ENCODE peak calls at places on chromosomes 6 and 20, in seven cellular contexts. E is endodermal cell, P is suprapubic skin, S is gastrocnemius medialis, C is A549, J is heart right ventricle, W is astrocyte of the spinal cord. K is an unnamed sample.

GRCh38 chr6:2830183-2830582 is 11.5 kb downstream of the SERPINB1 start:
- DNase-seq in C (no peak), J (no peak), P (no peak), W (no peak), E (no peak), S (no peak), K (no peak)

GRCh38 chr6:7100751-7101078 is 7.0 kb upstream of the RREB1 start:
- DNase-seq in E (no peak), P (no peak), C (no peak), J (no peak), S (no peak), W (no peak), K (no peak)

GRCh38 chr6:134422426-134423231 is 104.7 kb upstream of the SGK1 start:
- DNase-seq in J (no peak), P (no peak), S (no peak), W (peak; percentile 99), E (no peak), C (peak; percentile 85), K (no peak)

GRCh38 chr20:24999568-24999967 is 7.0 kb upstream of the APMAP start:
- DNase-seq in J (no peak), W (no peak), C (no peak), S (no peak), P (peak; percentile 72), E (no peak), K (no peak)

GRCh38 chr6:55636406-55637102 is 57.6 kb upstream of the HMGCLL1 start:
- DNase-seq in P (no peak), E (no peak), C (peak; percentile 63), W (peak; percentile 64), S (no peak), J (no peak), K (no peak)

GRCh38 chr6:24720131-24720603 is 1.2 kb upstream of the C6orf62 start:
- DNase-seq in W (peak; percentile 41), E (peak; percentile 69), S (peak; percentile 51), J (peak; percentile 75), P (peak; percentile 83), C (peak; percentile 27), K (peak; percentile 66)

GRCh38 chr6:29977425-29977727 is 35.0 kb downstream of the HLA-A start:
- DNase-seq in J (no peak), S (no peak), P (no peak), E (no peak), C (no peak), W (no peak), K (no peak)

GRCh38 chr6:137704802-137705165 is 162.3 kb upstream of the TNFAIP3 start:
- DNase-seq in P (no peak), S (no peak), W (no peak), J (no peak), E (no peak), C (no peak), K (no peak)

GRCh38 chr20:10902174-10902573 is 228.4 kb upstream of the JAG1 start:
- DNase-seq in W (no peak), J (no peak), C (no peak), S (no peak), E (no peak), P (no peak), K (no peak)

GRCh38 chr20:48238326-48238725 is 453.0 kb upstream of the SULF2 start:
- DNase-seq in J (no peak), P (no peak), W (peak; percentile 19), S (no peak), C (no peak), E (peak; percentile 53), K (no peak)

GRCh38 chr20:19275630-19276071 is 63.2 kb downstream of the SLC24A3 start:
- DNase-seq in J (peak; percentile 52), C (no peak), S (peak; percentile 38), W (no peak), E (no peak), P (peak; percentile 86), K (no peak)

GRCh38 chr20:39532205-39532604 is 570.1 kb downstream of the DHX35 start:
- DNase-seq in E (no peak), S (no peak), W (no peak), C (no peak), P (no peak), J (no peak), K (no peak)

GRCh38 chr6:23441813-23442212 is 684.2 kb upstream of the NRSN1 start:
- DNase-seq in C (no peak), J (no peak), W (no peak), S (no peak), E (no peak), P (no peak), K (no peak)

GRCh38 chr20:46128310-46129151 is 10.4 kb downstream of the CD40 start:
- DNase-seq in E (peak; percentile 86), P (no peak), W (no peak), C (peak; percentile 29), S (peak; percentile 12), J (peak; percentile 35), K (peak; percentile 75)

GRCh38 chr6:166257911-166258318 is 50.3 kb downstream of the PRR18 start:
- DNase-seq in J (no peak), C (no peak), W (no peak), S (no peak), P (no peak), E (no peak), K (no peak)

GRCh38 chr6:45462190-45463134 is 84.7 kb upstream of the SUPT3H start:
- DNase-seq in J (no peak), E (no peak), W (no peak), S (no peak), C (no peak), P (no peak), K (no peak)

GRCh38 chr6:797479-798077 is 104.6 kb upstream of the EXOC2 start:
- DNase-seq in S (no peak), C (peak; percentile 51), P (no peak), E (peak; percentile 73), W (peak; percentile 66), J (no peak), K (peak; percentile 70)

GRCh38 chr6:45438849-45439406 is 61.2 kb upstream of the SUPT3H start:
- DNase-seq in W (peak; percentile 94), J (no peak), C (no peak), P (no peak), E (no peak), S (no peak), K (no peak)

DNA sequence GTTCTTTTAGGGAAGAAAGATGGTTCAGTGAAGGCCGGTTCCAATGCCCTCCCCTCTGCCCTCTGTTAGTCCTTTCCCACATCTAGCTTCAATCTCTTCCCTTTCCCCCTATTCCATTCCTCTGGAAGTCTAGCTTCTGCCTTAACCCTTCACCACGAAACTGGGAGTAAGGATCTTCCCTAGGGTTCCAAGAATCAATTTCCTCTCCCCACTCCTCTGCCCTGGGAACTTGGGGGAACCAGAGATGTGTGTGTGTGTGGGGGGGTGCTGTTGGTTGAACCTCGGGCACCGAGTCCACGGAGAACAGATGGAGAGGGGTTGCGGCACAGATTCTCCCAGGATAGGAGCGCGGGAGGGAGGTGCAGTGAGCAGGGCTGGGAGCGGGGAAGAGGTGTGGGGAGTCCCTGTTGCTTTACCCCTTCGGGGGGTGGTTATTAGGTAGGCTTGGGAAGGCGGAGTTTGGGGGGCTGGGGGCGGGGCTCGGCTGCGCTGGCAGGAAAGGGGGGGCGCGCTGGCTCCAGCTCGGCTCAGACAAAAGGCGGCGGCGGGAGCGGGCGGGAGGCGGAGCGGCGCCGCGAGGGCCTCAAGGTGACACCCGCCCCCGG is at the start of gene TMEM151B:
- DNase-seq in S (no peak), C (no peak), P (no peak), J (no peak), W (no peak), E (peak; percentile 61), K (peak; percentile 53)
- H3K4me3 ChIP-seq in S (peak within 1 kb of the TSS; percentile 28), C (peak within 1 kb of the TSS; percentile 53), P (peak within 1 kb of the TSS; percentile 51), J (peak within 1 kb of the TSS; percentile 22), W (no peak within 1 kb of the TSS), E (no peak within 1 kb of the TSS), K (peak within 1 kb of the TSS; percentile 64)

GRCh38 chr6:168458101-168458500 is 17.1 kb downstream of the SMOC2 start:
- DNase-seq in E (no peak), C (no peak), S (no peak), P (no peak), J (no peak), W (no peak), K (no peak)

GRCh38 chr6:168456907-168457771 is 16.2 kb downstream of the SMOC2 start:
- DNase-seq in C (no peak), J (no peak), S (no peak), P (no peak), W (no peak), E (no peak), K (no peak)

GRCh38 chr6:168459572-168459971 is 18.6 kb downstream of the SMOC2 start:
- DNase-seq in S (no peak), W (no peak), P (no peak), C (no peak), J (no peak), E (no peak), K (no peak)

GRCh38 chr6:168452685-168453377 is 11.8 kb downstream of the SMOC2 start:
- DNase-seq in C (no peak), J (peak; percentile 46), W (no peak), E (no peak), P (no peak), S (no peak), K (no peak)

GRCh38 chr6:168455847-168456530 is 15.0 kb downstream of the SMOC2 start:
- DNase-seq in P (no peak), C (no peak), S (no peak), W (no peak), E (no peak), J (no peak), K (no peak)
- H3K4me3 ChIP-seq in P (no peak overlapping the region), C (no peak overlapping the region), S (no peak overlapping the region), W (no peak overlapping the region), E (no peak overlapping the region), J (no peak overlapping the region), K (no peak overlapping the region)

DNA sequence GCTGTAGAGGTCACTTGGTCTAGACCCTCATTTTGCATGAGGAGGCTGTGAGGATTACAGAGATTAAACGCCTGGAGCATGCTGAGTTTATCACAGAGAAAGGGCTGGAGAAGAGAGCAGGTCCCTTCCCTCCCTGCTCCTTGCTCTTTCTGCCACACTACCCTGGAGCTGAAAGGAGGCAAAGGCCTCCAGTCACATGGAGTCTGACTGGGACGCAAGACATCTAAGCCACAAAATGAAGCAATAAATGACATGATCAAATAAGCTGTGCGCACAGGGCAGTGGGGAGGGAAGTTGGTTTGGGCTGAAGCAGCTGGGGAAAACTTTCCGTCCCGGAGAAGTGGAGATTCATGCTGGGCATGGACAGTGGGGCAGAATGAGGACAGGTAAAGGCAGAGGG is 33.3 kb downstream of the ATXN1 start:
- DNase-seq in S (no peak), E (peak; percentile 63), J (no peak), C (no peak), W (no peak), P (no peak), K (no peak)
- H3K4me3 ChIP-seq in S (no peak overlapping the region), E (no peak overlapping the region), J (no peak overlapping the region), C (no peak overlapping the region), W (no peak overlapping the region), P (no peak overlapping the region), K (no peak overlapping the region)

DNA sequence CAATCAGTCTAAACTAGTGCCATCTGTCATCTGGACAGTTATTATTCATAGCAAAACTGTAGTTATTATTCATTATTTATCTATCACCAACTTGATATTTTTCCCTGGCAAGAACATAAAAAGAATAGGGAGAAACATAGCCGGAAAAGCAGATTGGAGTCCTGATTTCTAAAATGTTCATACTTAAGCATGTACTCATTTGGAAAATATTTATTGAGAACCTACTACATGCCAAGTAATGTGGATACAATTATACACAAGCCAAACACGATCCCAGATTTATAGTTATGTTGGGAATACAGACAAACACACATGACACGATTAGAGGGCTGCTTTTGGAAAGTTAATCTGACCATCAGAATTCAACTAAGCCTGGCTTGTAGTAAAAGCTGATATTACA is 30.7 kb downstream of the ARHGAP18 start:
- DNase-seq in E (no peak), C (no peak), W (no peak), P (no peak), J (no peak), S (no peak), K (no peak)
- H3K4me3 ChIP-seq in E (no peak overlapping the region), C (no peak overlapping the region), W (no peak overlapping the region), P (no peak overlapping the region), J (no peak overlapping the region), S (peak overlapping the region; percentile 31), K (no peak overlapping the region)

GRCh38 chr6:32439139-32439538 is 548 bp upstream of the HLA-DRA start:
- DNase-seq in S (no peak), C (no peak), J (no peak), E (no peak), W (no peak), P (no peak), K (no peak)
- H3K4me3 ChIP-seq in S (peak overlapping the region; percentile 51), C (no peak overlapping the region), J (no peak overlapping the region), E (no peak overlapping the region), W (no peak overlapping the region), P (no peak overlapping the region), K (no peak overlapping the region)